ENCODE peak calls at places on chromosomes 4 and X, in four cellular contexts. T is psoas muscle, D is astrocyte of the spinal cord, Y is transverse colon. M is an unnamed sample.

GRCh38 chrX:100350704-100351489 is 59.2 kb downstream of the PCDH19 start:
- DNase-seq in T (no peak), D (no peak), Y (no peak), M (no peak)

GRCh38 chrX:114344756-114345155 is 239.1 kb upstream of the HTR2C start:
- DNase-seq in T (no peak), D (peak; percentile 35), Y (no peak), M (peak; percentile 36)

GRCh38 chrX:41491267-41492004 is 44.3 kb downstream of the NYX start:
- DNase-seq in T (peak; percentile 21), D (peak; percentile 90), Y (no peak), M (peak; percentile 85)

GRCh38 chrX:136126892-136127406 is 20.4 kb upstream of the FHL1 start:
- DNase-seq in T (no peak), D (peak; percentile 55), Y (no peak), M (peak; percentile 13)

GRCh38 chrX:53456254-53456653 is 22.1 kb upstream of the HSD17B10 start:
- DNase-seq in T (no peak), D (no peak), Y (no peak), M (peak; percentile 61)

GRCh38 chr4:52577285-52577968 is 81.7 kb downstream of the USP46 start:
- DNase-seq in T (no peak), D (peak; percentile 22), Y (no peak), M (peak; percentile 67)

GRCh38 chrX:149691794-149692193 is 20.1 kb upstream of the MAGEA11 start:
- DNase-seq in T (no peak), D (no peak), Y (no peak), M (no peak)

GRCh38 chr4:94758141-94758699 is 465 bp downstream of the BMPR1B start:
- DNase-seq in T (peak; percentile 37), D (peak; percentile 50), Y (peak; percentile 13), M (peak; percentile 43)

GRCh38 chr4:140018931-140019618 is 134.9 kb downstream of the MAML3 start:
- DNase-seq in T (no peak), D (no peak), Y (no peak), M (peak; percentile 6)

GRCh38 chr4:119189638-119190037 is 22.9 kb upstream of the USP53 start:
- DNase-seq in T (no peak), D (no peak), Y (no peak), M (peak; percentile 42)

GRCh38 chr4:76377922-76378321 is 43.0 kb downstream of the CCDC158 start:
- DNase-seq in T (no peak), D (peak; percentile 50), Y (peak; percentile 60), M (peak; percentile 17)

GRCh38 chr4:140726776-140727500 is 29.2 kb downstream of the TBC1D9 start:
- DNase-seq in T (no peak), D (no peak), Y (no peak), M (no peak)

GRCh38 chr4:77308843-77309242 is 151.8 kb downstream of the CCNG2 start:
- DNase-seq in T (no peak), D (peak; percentile 8), Y (no peak), M (peak; percentile 44)

GRCh38 chr4:7101692-7102515 is 34.0 kb upstream of the GRPEL1 start:
- DNase-seq in T (peak; percentile 75), D (peak; percentile 61), Y (peak; percentile 80), M (peak; percentile 67)

GRCh38 chr4:151921811-151922210 is 161.0 kb upstream of the GATB start:
- DNase-seq in T (no peak), D (peak; percentile 20), Y (no peak), M (peak; percentile 39)

GRCh38 chr4:141705048-141705746 is 68.8 kb downstream of the IL15 start:
- DNase-seq in T (no peak), D (no peak), Y (no peak), M (no peak)

GRCh38 chr4:67608047-67608446 is 49.5 kb downstream of the STAP1 start:
- DNase-seq in T (no peak), D (no peak), Y (no peak), M (no peak)

GRCh38 chr4:14096406-14096965 is 469.0 kb upstream of the BOD1L1 start:
- DNase-seq in T (no peak), D (peak; percentile 63), Y (no peak), M (peak; percentile 90)

GRCh38 chr4:73856518-73856917 is 3.4 kb downstream of the PF4V1 start:
- DNase-seq in T (no peak), D (peak; percentile 83), Y (no peak), M (peak; percentile 77)

GRCh38 chr4:5874811-5875465 is 17.9 kb downstream of the CRMP1 start:
- DNase-seq in T (no peak), D (peak; percentile 64), Y (no peak), M (peak; percentile 52)

GRCh38 chrX:103248553-103248952 is 6.4 kb downstream of the TCEAL8 start:
- DNase-seq in T (no peak), D (peak; percentile 22), Y (no peak), M (peak; percentile 2)

GRCh38 chrX:45769919-45770582 is 569.4 kb upstream of the DIPK2B start:
- DNase-seq in T (peak; percentile 59), D (peak; percentile 92), Y (peak; percentile 71), M (peak; percentile 92)

GRCh38 chr4:171849823-171850222 is 36.6 kb downstream of the GALNTL6 start:
- DNase-seq in T (no peak), D (no peak), Y (no peak), M (no peak)

GRCh38 chr4:16764622-16765021 is 133.8 kb downstream of the LDB2 start:
- DNase-seq in T (no peak), D (peak; percentile 37), Y (no peak), M (no peak)

GRCh38 chr4:8435656-8436121 is 4.8 kb downstream of the ACOX3 start:
- DNase-seq in T (no peak), D (no peak), Y (peak; percentile 22), M (no peak)

GRCh38 chr4:132572210-132572609 is 576.9 kb upstream of the PCDH10 start:
- DNase-seq in T (no peak), D (peak; percentile 61), Y (no peak), M (no peak)

GRCh38 chr4:104901438-104901837 is 245.2 kb upstream of the TET2 start:
- DNase-seq in T (no peak), D (peak; percentile 71), Y (no peak), M (peak; percentile 1)

GRCh38 chr4:185039508-185040273 is 21.4 kb downstream of the HELT start:
- DNase-seq in T (no peak), D (peak; percentile 73), Y (peak; percentile 33), M (peak; percentile 61)

GRCh38 chr4:111499291-111499690 is 646.0 kb upstream of the FAM241A start:
- DNase-seq in T (no peak), D (no peak), Y (no peak), M (no peak)

GRCh38 chrX:150100261-150100660 is 162.0 kb upstream of the EOLA2 start:
- DNase-seq in T (no peak), D (no peak), Y (no peak), M (peak; percentile 71)

GRCh38 chr4:108168213-108168671 is 490 bp downstream of the LEF1 start:
- DNase-seq in T (no peak), D (peak; percentile 60), Y (no peak), M (no peak)

GRCh38 chrX:13028871-13029336 is 15.5 kb downstream of the FAM9C start:
- DNase-seq in T (no peak), D (no peak), Y (no peak), M (no peak)

GRCh38 chr4:36243355-36244256 is 708 bp downstream of the ARAP2 start:
- DNase-seq in T (peak; percentile 36), D (peak; percentile 44), Y (peak; percentile 55), M (no peak)

GRCh38 chr4:36244257-36245084 is at the start of gene ARAP2:
- DNase-seq in T (peak; percentile 55), D (peak; percentile 47), Y (peak; percentile 67), M (no peak)

GRCh38 chr4:36237366-36238353 is 6.7 kb downstream of the ARAP2 start:
- DNase-seq in T (no peak), D (no peak), Y (no peak), M (no peak)

GRCh38 chr4:36242629-36243354 is 1.5 kb downstream of the ARAP2 start:
- DNase-seq in T (no peak), D (peak; percentile 13), Y (no peak), M (no peak)

GRCh38 chr4:36241771-36242170 is 2.5 kb downstream of the ARAP2 start:
- DNase-seq in T (no peak), D (peak; percentile 7), Y (no peak), M (no peak)
- H3K4me3 ChIP-seq in T (peak overlapping the region; percentile 65), D (no peak overlapping the region), Y (peak overlapping the region; percentile 90), M (no peak overlapping the region)

GRCh38 chr4:39295784-39296183 is 70.4 kb downstream of the RFC1 start:
- DNase-seq in T (no peak), D (no peak), Y (no peak), M (no peak)
- H3K4me3 ChIP-seq in T (no peak overlapping the region), D (no peak overlapping the region), Y (no peak overlapping the region), M (no peak overlapping the region)

GRCh38 chr4:1202526-1203378 is 30.4 kb upstream of the SPON2 start:
- DNase-seq in T (peak; percentile 16), D (no peak), Y (peak; percentile 8), M (no peak)
- H3K4me3 ChIP-seq in T (no peak overlapping the region), D (no peak overlapping the region), Y (no peak overlapping the region), M (no peak overlapping the region)

GRCh38 chr4:168153596-168154440 is 61.5 kb downstream of the ANXA10 start:
- DNase-seq in T (peak; percentile 63), D (peak; percentile 92), Y (peak; percentile 77), M (peak; percentile 82)
- H3K4me3 ChIP-seq in T (peak overlapping the region; percentile 51), D (peak overlapping the region; percentile 26), Y (peak overlapping the region; percentile 23), M (peak overlapping the region; percentile 2)

GRCh38 chr4:53589511-53589910 is 1.8 kb downstream of the LNX1 start:
- DNase-seq in T (no peak), D (no peak), Y (no peak), M (peak; percentile 47)

GRCh38 chr4:53593765-53594164 is 2.5 kb upstream of the LNX1 start:
- DNase-seq in T (no peak), D (no peak), Y (no peak), M (no peak)

GRCh38 chr4:53592686-53593641 is 1.7 kb upstream of the LNX1 start:
- DNase-seq in T (peak; percentile 38), D (peak; percentile 35), Y (peak; percentile 69), M (no peak)

GRCh38 chr4:53592128-53592527 is 842 bp upstream of the LNX1 start:
- DNase-seq in T (no peak), D (no peak), Y (peak; percentile 63), M (no peak)

DNA sequence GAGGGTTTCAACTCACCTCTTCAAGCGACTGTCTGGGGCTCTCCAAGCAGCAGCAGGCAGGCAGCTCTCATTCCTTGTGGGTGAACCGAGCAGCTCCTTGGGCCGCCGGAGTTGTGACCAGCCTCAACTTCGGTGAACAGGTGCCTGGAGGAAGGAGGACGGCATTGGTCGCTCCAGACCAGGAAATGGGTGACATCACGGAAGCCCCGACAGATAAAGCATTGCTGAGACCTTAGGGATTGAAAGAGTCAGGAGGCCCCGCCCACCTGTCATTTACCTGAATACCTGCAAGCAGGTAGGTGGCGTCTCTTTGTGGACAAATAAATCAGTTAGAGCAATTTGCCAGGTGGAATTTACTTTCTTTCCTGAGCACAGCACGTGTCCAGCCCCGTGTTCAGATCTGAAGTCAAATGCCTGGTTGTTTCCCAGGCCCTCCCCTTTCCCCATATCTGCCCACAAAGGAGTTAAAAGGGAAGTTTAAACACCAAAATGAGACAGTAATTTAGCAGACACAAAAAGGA is at the start of gene LNX1:
- DNase-seq in T (no peak), D (no peak), Y (peak; percentile 95), M (no peak)
- H3K4me3 ChIP-seq in T (no peak within 1 kb of the TSS), D (no peak within 1 kb of the TSS), Y (peak within 1 kb of the TSS; percentile 52), M (no peak within 1 kb of the TSS)